ENCODE peak calls at places on chromosome 7, in eight cellular contexts. I is fibroblast of lung, W is kidney epithelial cell, T is type B pancreatic cell, U is tibial nerve, H is epithelial cell of esophagus, F is astrocyte of the cerebellum, D is tibial artery. L is an unnamed sample.
A peak's percentile ranks its signal among the peaks of the same experiment; 100 is the strongest.

GRCh38 chr7:80088705-80089104 is 45.9 kb upstream of the GNAI1 start:
- DNase-seq in H (peak; percentile 73), D (no peak), W (no peak), T (no peak), I (peak; percentile 42), U (no peak), F (no peak), L (no peak)

GRCh38 chr7:43337191-43337590 is 224.7 kb downstream of the HECW1 start:
- DNase-seq in F (no peak), W (no peak), T (no peak), D (no peak), H (peak; percentile 59), I (no peak), U (no peak), L (no peak)

GRCh38 chr7:43417455-43417854 is 165.5 kb upstream of the STK17A start:
- DNase-seq in W (no peak), D (no peak), H (no peak), F (no peak), T (no peak), U (no peak), I (no peak), L (no peak)

GRCh38 chr7:45924283-45924682 is 3.2 kb upstream of the IGFBP3 start:
- DNase-seq in T (no peak), D (no peak), F (peak; percentile 42), I (peak; percentile 61), U (no peak), H (peak; percentile 90), W (peak; percentile 88), L (no peak)

GRCh38 chr7:25913574-25914224 is 238.3 kb upstream of the NFE2L3 start:
- DNase-seq in I (no peak), T (no peak), F (no peak), W (no peak), U (no peak), D (no peak), H (no peak), L (no peak)

GRCh38 chr7:159031750-159032149 is 112.9 kb downstream of the VIPR2 start:
- DNase-seq in U (no peak), T (peak; percentile 60), D (peak; percentile 70), F (no peak), I (no peak), H (no peak), W (no peak), L (no peak)

GRCh38 chr7:157930441-157930840 is 593.6 kb downstream of the DNAJB6 start:
- DNase-seq in H (no peak), W (no peak), D (no peak), F (no peak), T (no peak), I (no peak), U (no peak), L (no peak)

GRCh38 chr7:4692055-4692454 is 10.0 kb downstream of the FOXK1 start:
- DNase-seq in T (no peak), U (no peak), D (no peak), H (no peak), I (peak; percentile 45), F (no peak), W (no peak), L (no peak)

GRCh38 chr7:42940985-42941847 is 9.0 kb downstream of the MRPL32 start:
- DNase-seq in D (peak; percentile 73), U (peak; percentile 83), H (peak; percentile 76), T (peak; percentile 82), W (peak; percentile 26), F (peak; percentile 68), I (peak; percentile 81), L (peak; percentile 93)

GRCh38 chr7:22771829-22772228 is 44.8 kb downstream of the IL6 start:
- DNase-seq in I (no peak), F (no peak), D (no peak), W (no peak), T (no peak), U (no peak), H (no peak), L (no peak)

GRCh38 chr7:120960714-120961113 is 10.1 kb downstream of the ING3 start:
- DNase-seq in U (no peak), F (no peak), D (no peak), I (no peak), H (no peak), W (no peak), T (no peak), L (no peak)

GRCh38 chr7:32914186-32914585 is 22.6 kb upstream of the KBTBD2 start:
- DNase-seq in W (no peak), I (no peak), F (no peak), U (no peak), D (no peak), H (no peak), T (no peak), L (no peak)

GRCh38 chr7:122726881-122727280 is 24.2 kb upstream of the RNF148 start:
- DNase-seq in I (no peak), U (no peak), F (no peak), W (no peak), H (no peak), D (no peak), T (no peak), L (no peak)

GRCh38 chr7:92156976-92157375 is 22.0 kb downstream of the LRRD1 start:
- DNase-seq in H (no peak), F (no peak), W (no peak), I (no peak), T (no peak), U (no peak), D (no peak), L (no peak)

GRCh38 chr7:55898287-55898686 is 11.0 kb downstream of the ZNF713 start:
- DNase-seq in F (no peak), T (no peak), W (no peak), H (peak; percentile 11), I (no peak), D (no peak), U (no peak), L (no peak)

GRCh38 chr7:140006600-140006999 is 56.2 kb downstream of the PARP12 start:
- DNase-seq in F (no peak), H (no peak), I (no peak), D (no peak), T (no peak), W (no peak), U (no peak), L (no peak)

GRCh38 chr7:140007051-140007690 is 55.6 kb downstream of the PARP12 start:
- DNase-seq in W (no peak), U (no peak), H (no peak), T (no peak), I (no peak), F (no peak), D (no peak), L (no peak)

GRCh38 chr7:140004672-140005071 is 58.1 kb downstream of the PARP12 start:
- DNase-seq in T (no peak), U (no peak), D (peak; percentile 45), F (no peak), H (no peak), I (no peak), W (no peak), L (no peak)

GRCh38 chr7:140005341-140005740 is 57.4 kb downstream of the PARP12 start:
- DNase-seq in T (no peak), I (no peak), U (no peak), H (no peak), F (no peak), W (no peak), D (no peak), L (no peak)

GRCh38 chr7:140005754-140006503 is 56.8 kb downstream of the PARP12 start:
- DNase-seq in D (peak; percentile 64), H (peak; percentile 32), F (no peak), W (no peak), I (peak; percentile 27), U (no peak), T (no peak), L (no peak)
- TF ChIP-seq CTCF in D (no peak), H (peak; percentile 40), F (peak; percentile 50), W (peak; percentile 44), I (no peak), U (peak; percentile 15), T (peak; percentile 47), L (no peak)

GRCh38 chr7:146131701-146132100 is 15.1 kb downstream of the CNTNAP2 start:
- DNase-seq in H (no peak), D (no peak), W (no peak), U (no peak), F (no peak), I (no peak), T (no peak), L (no peak)
- TF ChIP-seq CTCF in H (no peak), D (no peak), W (no peak), U (no peak), F (no peak), I (no peak), T (no peak), L (no peak)

DNA sequence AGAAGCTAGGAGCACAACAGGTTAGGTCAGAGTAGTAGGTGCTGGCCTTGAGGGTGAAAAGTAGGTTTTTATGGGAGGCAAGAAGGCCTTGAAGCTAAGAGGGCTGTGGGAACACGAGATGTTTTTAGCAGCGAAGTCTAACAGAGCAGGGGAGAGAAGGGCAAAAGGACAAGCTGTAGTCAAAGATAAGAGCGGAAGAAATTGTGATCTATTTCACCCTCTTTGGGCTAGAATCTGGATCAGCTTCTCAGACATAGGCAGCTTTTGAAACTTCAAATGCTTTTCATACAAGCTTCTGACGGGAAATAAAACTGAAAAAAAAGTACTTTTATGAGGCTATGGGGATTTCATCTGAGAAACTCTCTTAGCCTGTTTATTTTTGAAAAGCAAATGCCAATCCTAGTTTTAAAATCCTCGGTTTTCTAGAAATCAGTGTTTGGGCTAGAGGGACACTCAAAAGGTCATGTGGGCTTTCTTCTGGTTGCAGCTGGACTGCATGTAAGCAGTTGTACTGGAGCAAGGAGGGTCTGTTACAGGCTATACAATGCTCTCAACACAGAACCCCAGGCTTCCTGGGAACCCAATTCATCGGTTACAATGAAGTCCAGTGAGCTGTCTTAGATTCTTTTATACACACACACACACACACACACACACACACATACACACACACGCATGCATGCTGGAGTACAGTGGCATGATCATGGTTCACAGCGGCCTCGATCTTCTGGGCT is 83.5 kb downstream of the RNF216 start:
- DNase-seq in F (no peak), H (no peak), T (no peak), W (no peak), D (no peak), U (no peak), I (no peak), L (no peak)
- TF ChIP-seq CTCF in F (no peak), H (no peak), T (no peak), W (no peak), D (no peak), U (no peak), I (no peak), L (no peak)

DNA sequence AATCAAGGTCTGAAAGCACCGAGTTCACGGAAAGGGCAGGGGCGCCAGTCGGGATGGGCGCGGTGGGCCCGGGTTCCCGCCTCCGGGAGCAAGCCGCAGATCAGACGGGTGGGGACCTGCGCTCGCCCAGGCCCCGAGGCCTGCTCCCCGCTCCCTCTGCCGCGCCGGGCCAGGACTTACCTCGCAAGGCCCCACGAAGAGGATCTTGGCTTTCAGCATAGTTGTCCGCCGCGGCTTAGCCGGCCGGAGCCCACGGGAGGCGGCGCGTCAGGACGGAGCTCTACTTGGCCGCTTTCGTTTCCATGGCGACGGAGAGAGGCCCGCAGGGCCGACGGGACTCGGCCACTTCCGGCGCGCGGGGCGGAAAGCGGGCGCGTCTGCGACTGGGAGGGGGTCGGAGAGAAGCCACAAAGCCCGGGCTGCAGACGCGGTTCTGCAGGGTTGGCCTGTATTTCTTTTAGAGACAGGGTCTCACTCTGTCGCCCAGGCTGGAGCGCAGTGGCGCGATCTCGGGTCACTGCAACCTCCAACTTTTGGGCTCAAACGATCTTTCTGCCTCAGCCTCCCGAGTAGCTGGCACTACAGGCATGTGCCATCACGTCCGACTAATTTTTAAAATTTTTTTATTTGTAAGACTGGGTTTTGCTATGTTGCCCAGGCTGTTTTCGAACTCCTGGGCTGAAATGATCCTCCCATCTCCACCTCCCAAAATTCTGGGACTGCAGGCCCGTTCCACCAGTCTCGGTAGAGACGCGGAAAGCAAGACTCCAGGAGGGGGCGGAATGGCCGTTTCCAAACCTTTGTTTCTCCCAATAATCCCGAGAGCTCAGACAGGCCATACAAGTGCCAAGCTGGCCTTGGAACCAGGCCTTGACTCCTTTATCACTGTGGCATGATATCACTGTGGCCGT is at the start of gene IFT22:
- DNase-seq in U (peak; percentile 82), T (peak; percentile 94), F (peak; percentile 71), D (peak; percentile 94), H (peak; percentile 85), I (peak; percentile 86), W (peak; percentile 69), L (peak; percentile 91)
- TF ChIP-seq CTCF in U (peak; percentile 9), T (peak; percentile 59), F (peak; percentile 51), D (no peak), H (peak; percentile 33), I (peak; percentile 37), W (peak; percentile 59), L (no peak)